ENCODE peak calls at places on chromosomes 4 and X, in eight cellular contexts. A, Z, V, Q, S, U, X and H are unnamed samples.

GRCh38 chr4:124939908-124940307 is 227.4 kb upstream of the ANKRD50 start:
- DNase-seq in Q (no peak), X (no peak), Z (no peak), S (no peak), U (no peak), V (no peak), A (no peak), H (no peak)

GRCh38 chr4:2837110-2837903 is 6.3 kb upstream of the ADD1 start:
- DNase-seq in Q (no peak), X (peak; percentile 49), A (no peak), Z (no peak), U (no peak), V (no peak), S (no peak), H (no peak)

GRCh38 chrX:102339312-102340298 is 92.6 kb downstream of the NXF2 start:
- DNase-seq in Q (peak; percentile 3), A (no peak), U (no peak), Z (no peak), X (peak; percentile 21), V (no peak), S (no peak), H (peak; percentile 86)

GRCh38 chr4:2433609-2434350 is 15.0 kb downstream of the CFAP99 start:
- DNase-seq in X (no peak), U (no peak), Z (no peak), V (no peak), A (no peak), S (no peak), Q (no peak), H (no peak)

GRCh38 chr4:108920688-108921087 is 157.8 kb upstream of the ETNPPL start:
- DNase-seq in U (no peak), V (no peak), Q (no peak), X (no peak), Z (no peak), S (no peak), A (no peak), H (no peak)

GRCh38 chr4:81069706-81070331 is 39.3 kb downstream of the BMP3 start:
- DNase-seq in Z (peak; percentile 42), A (peak; percentile 90), U (peak; percentile 10), Q (peak; percentile 83), V (peak; percentile 58), S (peak; percentile 20), X (peak; percentile 20), H (peak; percentile 88)

GRCh38 chr4:3047464-3048286 is 26.7 kb downstream of the HTT-AS start:
- DNase-seq in A (peak; percentile 39), U (peak; percentile 67), Z (peak; percentile 70), X (peak; percentile 75), V (peak; percentile 52), Q (peak; percentile 88), S (peak; percentile 71), H (peak; percentile 98)

GRCh38 chr4:20506827-20507226 is 193.4 kb upstream of the PACRGL start:
- DNase-seq in U (no peak), Q (no peak), V (no peak), A (peak; percentile 90), Z (no peak), S (no peak), X (no peak), H (no peak)

GRCh38 chr4:171846232-171846631 is 33.0 kb downstream of the GALNTL6 start:
- DNase-seq in Z (no peak), S (no peak), Q (peak; percentile 2), U (no peak), X (no peak), V (peak; percentile 17), A (no peak), H (peak; percentile 60)

GRCh38 chr4:145216532-145216931 is 36.1 kb upstream of the OTUD4 start:
- DNase-seq in U (no peak), V (no peak), S (no peak), X (no peak), A (peak; percentile 44), Z (no peak), Q (peak; percentile 24), H (peak; percentile 48)

GRCh38 chrX:16589211-16589610 is 60.7 kb upstream of the S100G start:
- DNase-seq in U (no peak), A (peak; percentile 76), Z (no peak), Q (no peak), V (no peak), X (no peak), S (no peak), H (no peak)

GRCh38 chr4:108868606-108869227 is 105.9 kb upstream of the ETNPPL start:
- DNase-seq in Z (no peak), V (no peak), U (no peak), X (no peak), A (no peak), Q (no peak), S (no peak), H (no peak)

GRCh38 chr4:150230556-150230955 is 152.3 kb downstream of the DCLK2 start:
- DNase-seq in V (no peak), S (no peak), A (no peak), X (no peak), U (no peak), Q (no peak), Z (no peak), H (no peak)

GRCh38 chr4:150229538-150229937 is 151.3 kb downstream of the DCLK2 start:
- DNase-seq in X (no peak), V (no peak), Z (no peak), S (no peak), A (peak; percentile 93), U (no peak), Q (no peak), H (no peak)

GRCh38 chr4:150219841-150220240 is 141.6 kb downstream of the DCLK2 start:
- DNase-seq in Z (no peak), V (no peak), X (no peak), U (no peak), S (no peak), A (peak; percentile 59), Q (no peak), H (no peak)

DNA sequence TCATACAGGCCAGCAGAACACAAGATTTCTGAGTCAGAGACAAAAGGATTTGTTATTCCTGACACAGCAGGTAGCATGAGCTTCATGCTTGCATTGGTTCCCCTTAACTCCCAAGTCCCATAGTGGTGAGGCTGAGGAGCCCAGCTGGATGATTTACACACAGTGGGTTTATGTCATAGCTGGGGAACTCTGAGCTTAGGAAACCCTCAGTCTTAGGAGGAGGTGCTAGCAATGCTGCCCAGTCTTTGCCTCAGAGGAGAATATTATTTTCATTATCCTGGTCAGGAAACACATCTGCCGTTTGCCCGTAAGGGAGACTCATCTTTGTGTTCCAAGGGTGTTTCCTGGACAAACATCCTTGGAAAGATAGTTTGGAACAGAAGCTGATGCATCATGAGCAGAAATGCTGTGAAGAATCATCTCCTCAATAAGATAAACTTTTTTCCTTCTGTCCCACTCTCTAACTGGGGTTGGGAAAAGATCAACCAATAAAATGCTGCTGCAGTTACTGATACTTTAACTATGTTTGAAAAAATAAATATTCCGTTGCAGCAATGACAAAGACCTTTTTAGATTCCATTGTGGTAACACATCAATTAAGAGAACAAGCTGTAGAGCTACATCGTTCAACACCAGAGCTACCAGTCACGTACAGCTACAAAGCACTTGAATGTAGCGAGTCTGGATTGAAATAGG is 146.8 kb downstream of the DCLK2 start:
- DNase-seq in V (no peak), X (no peak), U (no peak), S (no peak), Z (no peak), A (peak; percentile 99), Q (no peak), H (no peak)
- H3K27ac ChIP-seq in V (no peak overlapping the region), X (no peak overlapping the region), U (peak overlapping the region; percentile 47), S (no peak overlapping the region), Z (no peak overlapping the region), A (peak overlapping the region; percentile 97), Q (no peak overlapping the region), H (no peak overlapping the region)

GRCh38 chr4:85779165-85779564 is 304.2 kb downstream of the ARHGAP24 start:
- DNase-seq in Z (no peak), U (no peak), A (peak; percentile 62), Q (no peak), V (no peak), X (no peak), S (no peak), H (no peak)

GRCh38 chr4:85776579-85776978 is 301.6 kb downstream of the ARHGAP24 start:
- DNase-seq in U (no peak), A (peak; percentile 71), V (no peak), Z (no peak), X (no peak), Q (no peak), S (no peak), H (no peak)

GRCh38 chr4:85777908-85778808 is 303.2 kb downstream of the ARHGAP24 start:
- DNase-seq in S (no peak), A (no peak), Z (no peak), X (no peak), U (no peak), Q (no peak), V (no peak), H (peak; percentile 15)

GRCh38 chr4:85780664-85781063 is 305.7 kb downstream of the ARHGAP24 start:
- DNase-seq in U (no peak), Z (no peak), Q (no peak), S (no peak), V (no peak), X (no peak), A (no peak), H (no peak)

GRCh38 chr4:85778809-85779124 is 303.8 kb downstream of the ARHGAP24 start:
- DNase-seq in S (no peak), X (no peak), U (no peak), A (peak; percentile 38), V (no peak), Q (no peak), Z (no peak), H (no peak)
- H3K27ac ChIP-seq in S (no peak overlapping the region), X (peak overlapping the region; percentile 59), U (peak overlapping the region; percentile 70), A (peak overlapping the region; percentile 95), V (no peak overlapping the region), Q (no peak overlapping the region), Z (peak overlapping the region; percentile 64), H (no peak overlapping the region)

GRCh38 chr4:80011636-80012236 is 61.3 kb downstream of the ANTXR2 start:
- DNase-seq in X (no peak), Z (no peak), U (no peak), S (no peak), A (peak; percentile 94), V (no peak), Q (no peak), H (no peak)
- H3K27ac ChIP-seq in X (no peak overlapping the region), Z (no peak overlapping the region), U (peak overlapping the region; percentile 39), S (no peak overlapping the region), A (no peak overlapping the region), V (no peak overlapping the region), Q (no peak overlapping the region), H (no peak overlapping the region)

GRCh38 chr4:129220254-129220653 is 124.3 kb downstream of the C4orf33 start:
- DNase-seq in U (no peak), A (no peak), V (no peak), Z (no peak), X (no peak), Q (no peak), S (no peak), H (no peak)

GRCh38 chr4:129218897-129219296 is 122.9 kb downstream of the C4orf33 start:
- DNase-seq in U (no peak), Q (no peak), V (no peak), X (no peak), Z (no peak), S (no peak), A (peak; percentile 1), H (no peak)

GRCh38 chr4:129218355-129218754 is 122.4 kb downstream of the C4orf33 start:
- DNase-seq in V (no peak), S (no peak), A (no peak), X (no peak), U (no peak), Q (no peak), Z (no peak), H (no peak)

DNA sequence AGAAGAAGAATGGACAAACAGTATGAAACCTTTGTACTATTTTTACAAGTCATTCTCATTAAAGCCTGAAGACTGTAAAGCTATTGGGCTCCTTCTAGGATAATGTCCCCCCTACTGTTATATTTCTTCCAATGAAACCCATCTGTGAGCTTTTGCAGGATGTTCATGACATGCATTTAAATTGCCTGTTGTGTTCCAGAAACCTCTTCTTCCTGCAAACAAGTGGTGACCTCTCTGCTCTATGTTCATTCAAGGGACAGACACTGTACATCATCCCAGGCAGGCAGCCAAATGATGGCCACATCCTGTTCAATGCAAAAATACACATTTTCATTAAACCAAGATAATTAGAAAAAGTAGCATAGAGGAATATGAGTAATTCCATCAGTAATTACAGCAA is 128.0 kb downstream of the C4orf33 start:
- DNase-seq in S (no peak), Z (no peak), A (no peak), X (no peak), U (no peak), V (no peak), Q (no peak), H (no peak)
- H3K27ac ChIP-seq in S (no peak overlapping the region), Z (no peak overlapping the region), A (no peak overlapping the region), X (no peak overlapping the region), U (no peak overlapping the region), V (no peak overlapping the region), Q (no peak overlapping the region), H (no peak overlapping the region)